ENCODE peak calls at places on chromosome 16, in five cellular contexts. F is lower leg skin, P is gastrocnemius medialis, C is ovary, U is GM12892. A is an unnamed sample.

GRCh38 chr16:57577691-57578224 is 35.3 kb downstream of the ADGRG5 start:
- DNase-seq in F (no peak), P (no peak), C (no peak), U (no peak), A (no peak)

GRCh38 chr16:55638256-55638655 is 17.5 kb upstream of the SLC6A2 start:
- DNase-seq in F (no peak), P (no peak), C (no peak), U (no peak), A (no peak)

GRCh38 chr16:1691956-1692355 is 13.9 kb downstream of the JPT2 start:
- DNase-seq in F (no peak), P (no peak), C (no peak), U (no peak), A (no peak)

GRCh38 chr16:80639636-80640035 is 98.8 kb downstream of the DYNLRB2 start:
- DNase-seq in F (no peak), P (no peak), C (no peak), U (no peak), A (no peak)

GRCh38 chr16:89359296-89360147 is 130.8 kb downstream of the ANKRD11 start:
- DNase-seq in F (no peak), P (no peak), C (no peak), U (no peak), A (no peak)

GRCh38 chr16:371729-372521 is 1.6 kb upstream of the MRPL28 start:
- DNase-seq in F (no peak), P (no peak), C (no peak), U (no peak), A (no peak)

GRCh38 chr16:1591306-1591705 is 20.6 kb downstream of the IFT140 start:
- DNase-seq in F (no peak), P (no peak), C (no peak), U (no peak), A (no peak)

GRCh38 chr16:86029131-86029741 is 130.3 kb downstream of the IRF8 start:
- DNase-seq in F (peak; percentile 84), P (no peak), C (no peak), U (no peak), A (no peak)

GRCh38 chr16:67857547-67858233 is 10.2 kb upstream of the CENPT start:
- DNase-seq in F (peak; percentile 96), P (peak; percentile 91), C (peak; percentile 80), U (no peak), A (no peak)

GRCh38 chr16:58367252-58367651 is 25.0 kb upstream of the GINS3 start:
- DNase-seq in F (no peak), P (no peak), C (no peak), U (no peak), A (no peak)

GRCh38 chr16:26645629-26646028 is 421.1 kb upstream of the C16orf82 start:
- DNase-seq in F (no peak), P (no peak), C (no peak), U (no peak), A (no peak)

GRCh38 chr16:48101069-48101674 is 54.6 kb downstream of the ABCC12 start:
- DNase-seq in F (no peak), P (no peak), C (no peak), U (peak; percentile 41), A (no peak)

DNA sequence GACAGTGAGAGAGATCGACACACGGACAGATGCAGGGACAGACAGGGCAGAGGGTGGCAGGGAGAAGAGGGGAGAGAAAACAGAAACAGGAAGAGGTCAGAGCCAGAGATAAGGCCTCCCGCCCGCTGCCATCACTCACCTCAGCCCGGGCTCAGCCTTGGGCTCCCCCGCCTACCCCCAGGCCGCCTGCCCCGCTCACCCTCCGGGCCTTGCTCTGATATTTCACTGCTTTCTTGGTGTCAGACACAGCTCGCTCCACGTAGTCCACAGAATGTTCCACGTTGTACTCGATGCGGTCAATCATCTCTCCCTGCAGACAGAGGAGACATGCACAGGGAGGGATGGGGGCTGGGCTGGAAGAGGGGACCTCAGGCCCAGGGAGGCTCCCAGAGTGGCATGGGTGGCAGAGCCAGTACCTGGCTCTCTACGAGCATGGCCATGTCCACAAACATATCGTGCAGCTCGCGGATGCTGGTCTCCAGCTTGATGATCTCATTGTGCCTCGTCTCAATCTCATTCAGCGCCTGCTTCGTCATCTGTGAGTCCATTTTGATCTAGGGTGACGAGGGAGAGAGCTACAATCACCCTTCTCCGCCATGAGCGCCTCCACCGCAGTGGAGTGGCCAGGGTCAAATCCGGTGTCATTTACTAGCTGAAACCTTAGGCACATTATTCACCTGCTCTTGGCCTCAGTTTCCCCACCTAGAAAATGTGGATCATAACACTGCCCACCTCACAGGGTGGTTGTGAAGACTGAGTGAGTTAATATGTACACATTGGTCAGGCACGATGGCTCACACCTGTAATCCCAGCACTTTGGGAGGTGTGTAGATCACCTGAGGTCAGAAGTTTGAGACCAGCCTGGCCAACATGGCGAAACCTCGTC is 8.2 kb downstream of the HSD3B7 start:
- DNase-seq in F (no peak), P (no peak), C (no peak), U (no peak), A (no peak)
- TF ChIP-seq POLR2A in F (no peak), P (no peak), C (no peak), U (no peak), A (no peak)

GRCh38 chr16:83856846-83857245 is 42.1 kb upstream of the MLYCD start:
- DNase-seq in F (no peak), P (no peak), C (no peak), U (no peak), A (no peak)
- TF ChIP-seq POLR2A in F (no peak), P (no peak), C (no peak), U (no peak), A (no peak)

GRCh38 chr16:4350787-4351659 is at the start of gene PAM16:
- DNase-seq in F (peak; percentile 99), P (peak; percentile 93), C (peak; percentile 96), U (peak; percentile 94), A (peak; percentile 74)
- TF ChIP-seq POLR2A in F (no peak), P (peak; percentile 81), C (peak; percentile 27), U (peak; percentile 83), A (peak; percentile 16)

GRCh38 chr16:31187808-31188189 is 7.9 kb downstream of the FUS start:
- DNase-seq in F (no peak), P (no peak), C (no peak), U (no peak), A (no peak)
- TF ChIP-seq POLR2A in F (no peak), P (no peak), C (no peak), U (peak; percentile 60), A (no peak)

GRCh38 chr16:4936991-4937781 is at the start of gene PPL:
- DNase-seq in F (peak; percentile 95), P (peak; percentile 67), C (peak; percentile 56), U (peak; percentile 50), A (no peak)
- TF ChIP-seq POLR2A in F (no peak), P (no peak), C (no peak), U (no peak), A (no peak)

A was measured in esophagus squamous epithelium.